ENCODE peak calls at places on chromosomes 1 and 21, in eight cellular contexts. H is right atrium auricular region, B is uterus, K is esophagus squamous epithelium, V is body of pancreas, D is transverse colon, W is hepatocyte, J is colonic mucosa. I is an unnamed sample. For H3K27me3, the result is how much of the 10 kb centered on the place peaks cover.

GRCh38 chr1:169604781-169605560 is 18.7 kb upstream of the F5 start:
- DNase-seq in H (no peak), J (no peak), W (no peak), D (no peak), B (no peak), V (peak), K (no peak), I (no peak)

GRCh38 chr1:112196731-112197130 is 199.3 kb upstream of the CTTNBP2NL start:
- DNase-seq in W (no peak), H (no peak), J (no peak), B (no peak), D (no peak), K (no peak), V (no peak), I (no peak)

GRCh38 chr1:234600418-234601216 is 9.4 kb downstream of the IRF2BP2 start:
- DNase-seq in K (no peak), B (peak), H (peak), D (peak), W (peak), J (peak), V (peak), I (no peak)

GRCh38 chr1:199909137-199909536 is 118.4 kb upstream of the NR5A2 start:
- DNase-seq in B (no peak), K (no peak), D (no peak), H (no peak), W (no peak), J (no peak), V (no peak), I (no peak)

GRCh38 chr1:95023399-95024050 is 49.2 kb downstream of the ALG14 start:
- DNase-seq in W (no peak), J (no peak), K (no peak), D (no peak), V (no peak), B (no peak), H (no peak), I (peak)

GRCh38 chr1:243346016-243346415 is 90.2 kb downstream of the SDCCAG8 start:
- DNase-seq in H (no peak), V (no peak), J (no peak), K (no peak), B (no peak), W (no peak), D (no peak), I (no peak)

GRCh38 chr1:93698351-93699112 is 16.9 kb upstream of the BCAR3 start:
- DNase-seq in K (no peak), W (no peak), J (no peak), H (no peak), B (no peak), V (no peak), D (no peak), I (no peak)

GRCh38 chr1:86616871-86617270 is 70.0 kb downstream of the CLCA4 start:
- DNase-seq in W (peak), B (no peak), H (no peak), K (no peak), D (peak), V (no peak), J (peak), I (no peak)

GRCh38 chr1:32939655-32940371 is 24.8 kb downstream of the RNF19B start:
- DNase-seq in H (peak), V (peak), D (peak), W (peak), J (peak), K (no peak), B (peak), I (peak)

GRCh38 chr1:158149577-158150269 is 31.0 kb upstream of the CD1D start:
- DNase-seq in K (peak), J (peak), D (peak), H (peak), W (peak), B (peak), V (peak), I (peak)

GRCh38 chr1:164675342-164675904 is 116.4 kb downstream of the PBX1 start:
- DNase-seq in D (peak), J (no peak), B (no peak), V (no peak), H (no peak), W (peak), K (no peak), I (no peak)

GRCh38 chr1:22796642-22797041 is 86.0 kb downstream of the EPHB2 start:
- DNase-seq in B (no peak), J (no peak), K (no peak), D (no peak), V (no peak), H (no peak), W (no peak), I (no peak)

GRCh38 chr21:15210235-15210678 is 145.5 kb upstream of the NRIP1 start:
- DNase-seq in W (peak), V (peak), K (no peak), D (peak), H (peak), J (no peak), B (no peak), I (no peak)

GRCh38 chr1:38178236-38178635 is 131.6 kb upstream of the POU3F1 start:
- DNase-seq in B (no peak), V (no peak), D (no peak), K (no peak), J (no peak), W (no peak), H (no peak), I (no peak)

GRCh38 chr1:5067251-5067650 is 412.8 kb downstream of the AJAP1 start:
- DNase-seq in V (no peak), B (no peak), D (no peak), J (no peak), H (no peak), W (no peak), K (no peak), I (no peak)

GRCh38 chr1:186838380-186839076 is 9.8 kb downstream of the PLA2G4A start:
- DNase-seq in K (no peak), D (no peak), W (peak), J (no peak), V (peak), B (no peak), H (no peak), I (no peak)

GRCh38 chr1:36384542-36385409 is 948 bp downstream of the STK40 start:
- DNase-seq in J (peak), K (no peak), H (no peak), W (peak), B (peak), D (peak), V (peak), I (no peak)

GRCh38 chr21:38156200-38156599 is 100.6 kb upstream of the KCNJ15 start:
- DNase-seq in D (no peak), J (no peak), H (no peak), V (no peak), K (no peak), B (no peak), W (no peak), I (no peak)
- H3K27me3 ChIP-seq in D (under half), J (under half), H (under half), V (under half), K (under half), B (under half), W (under half), I (under half)

DNA sequence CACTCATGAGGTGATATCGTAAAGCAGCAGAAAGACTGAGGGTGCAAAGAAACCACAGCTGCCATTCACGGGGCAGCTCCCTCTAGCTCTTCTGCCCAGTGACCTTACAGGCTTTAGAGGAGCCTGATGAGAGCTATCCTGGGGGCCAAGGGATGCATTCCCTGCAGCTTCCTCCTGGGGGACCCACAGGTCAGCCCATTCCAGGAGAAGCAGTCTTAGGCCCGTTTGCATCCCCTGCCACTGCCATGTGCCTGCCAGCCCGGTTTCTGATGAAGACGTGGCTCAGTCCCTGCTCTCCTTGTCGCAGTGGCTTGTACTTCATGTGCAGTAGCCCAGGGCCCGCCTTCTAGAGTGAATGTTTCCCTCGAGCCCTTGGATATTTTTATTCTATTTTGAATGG is 22.8 kb downstream of the ATP5PO start:
- DNase-seq in D (no peak), B (no peak), K (no peak), J (no peak), W (no peak), V (no peak), H (no peak), I (no peak)
- TF ChIP-seq CTCF in D (no peak), B (no peak), K (no peak), J (no peak), W (no peak), V (no peak), H (no peak), I (no peak)

GRCh38 chr1:1351511-1352427 is 2.6 kb upstream of the DVL1 start:
- DNase-seq in W (no peak), H (peak), K (no peak), V (no peak), D (no peak), B (peak), J (no peak), I (no peak)
- H3K4me3 ChIP-seq in W (no peak), H (no peak), K (peak), V (no peak), D (no peak), B (no peak), J (no peak), I (peak)

DNA sequence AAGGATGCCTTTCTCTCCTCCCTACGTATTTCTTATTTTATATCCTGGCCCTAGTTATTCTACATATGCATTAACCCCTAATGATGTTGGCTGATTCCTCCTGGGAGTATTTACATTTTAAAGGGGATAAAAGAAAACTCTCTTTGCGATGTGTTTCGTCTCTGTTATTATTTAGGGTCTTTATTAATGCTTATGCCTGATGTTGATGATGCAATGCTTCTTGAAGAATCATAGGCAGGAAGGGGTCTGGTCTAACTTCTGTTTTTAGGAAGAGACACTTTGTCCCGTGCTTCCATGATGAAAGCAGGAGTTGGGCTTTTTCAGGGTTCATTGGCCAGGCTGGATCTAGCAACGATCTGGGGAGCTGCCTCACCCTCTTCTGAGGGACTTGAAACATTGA is 761 bp upstream of the NPHS2 start:
- DNase-seq in D (no peak), V (no peak), W (no peak), J (no peak), B (no peak), H (no peak), K (no peak), I (no peak)
- H3K27me3 ChIP-seq in D (half or more), V (under half), W (half or more), J (under half), B (under half), H (under half), K (under half), I (under half)